ENCODE peak calls at places on chromosomes 12 and 14, in ten cellular contexts. R is RWPE1, O is cardiac muscle cell, E is hippocampal formation, P is AG10803, M is GM23248, G is posterior cingulate gyrus, J is islet precursor cell, Q is endothelial cell of umbilical vein, F is HTR-8/SVneo. I is an unnamed sample.

GRCh38 chr14:53325176-53325806 is 172.2 kb upstream of the DDHD1 start:
- DNase-seq in J (no peak), M (peak), O (peak), E (no peak), G (no peak), Q (no peak), R (no peak), P (no peak), F (peak), I (no peak)

GRCh38 chr14:24959791-24960331 is 90.1 kb downstream of the STXBP6 start:
- DNase-seq in F (no peak), R (no peak), P (no peak), O (no peak), G (no peak), M (no peak), Q (no peak), J (no peak), E (no peak), I (no peak)

GRCh38 chr12:124115976-124116690 is 143.1 kb downstream of the ZNF664 start:
- DNase-seq in O (no peak), Q (no peak), P (no peak), R (no peak), G (no peak), E (no peak), F (no peak), M (no peak), J (no peak), I (peak)

GRCh38 chr12:14454098-14454907 is 88.8 kb downstream of the ATF7IP start:
- DNase-seq in G (no peak), M (peak), Q (peak), J (peak), R (peak), P (peak), F (peak), E (no peak), O (peak), I (peak)

GRCh38 chr12:122980192-122981035 is at the start of gene ARL6IP4:
- DNase-seq in J (peak), E (peak), P (peak), F (peak), R (peak), Q (peak), M (peak), O (peak), G (peak), I (peak)

GRCh38 chr12:90991952-90992465 is 12.8 kb downstream of the EPYC start:
- DNase-seq in J (peak), O (no peak), R (no peak), G (no peak), F (no peak), P (no peak), Q (no peak), E (no peak), M (no peak), I (peak)

GRCh38 chr12:51533799-51534198 is 57.2 kb upstream of the SCN8A start:
- DNase-seq in F (no peak), G (no peak), P (peak), O (peak), E (no peak), R (no peak), M (peak), J (no peak), Q (peak), I (no peak)

GRCh38 chr12:54300732-54301427 is at the start of gene NFE2:
- DNase-seq in E (no peak), F (peak), P (peak), R (peak), J (peak), M (peak), Q (no peak), G (peak), O (peak), I (peak)

GRCh38 chr12:123033392-123034021 is 53.0 kb downstream of the ARL6IP4 start:
- DNase-seq in E (no peak), Q (no peak), G (no peak), F (no peak), O (no peak), R (no peak), M (no peak), J (no peak), P (no peak), I (no peak)